ENCODE peak calls at places on chromosomes 3 and 15, in nine cellular contexts. E is left ventricle myocardium inferior; H is A549; F is RWPE1; V is heart right ventricle; Y is CD8-positive, alpha-beta T cell; I is IMR-90; M is naive thymus-derived CD4-positive, alpha-beta T cell; W is GM23338. G is an unnamed sample.

GRCh38 chr3:109071349-109072142 is 46.4 kb downstream of the MORC1 start:
- DNase-seq in E (no peak), H (no peak), F (no peak), V (peak; percentile 12), Y (no peak), I (no peak), M (no peak), W (peak; percentile 10), G (no peak)

GRCh38 chr3:166837535-166837934 is 542.6 kb downstream of the ZBBX start:
- DNase-seq in E (no peak), H (no peak), F (no peak), V (no peak), Y (no peak), I (no peak), M (no peak), W (peak; percentile 75), G (no peak)

GRCh38 chr15:43775411-43775965 is 1.3 kb downstream of the ELL3 start:
- DNase-seq in E (no peak), H (peak; percentile 25), F (peak; percentile 66), V (no peak), Y (no peak), I (peak; percentile 58), M (no peak), W (peak; percentile 66), G (peak; percentile 10)

GRCh38 chr3:143252931-143253330 is 133.4 kb downstream of the CHST2 start:
- DNase-seq in E (no peak), H (no peak), F (no peak), V (no peak), Y (no peak), I (no peak), M (no peak), W (no peak), G (no peak)

GRCh38 chr3:46089237-46090011 is 62.1 kb upstream of the XCR1 start:
- DNase-seq in E (peak; percentile 43), H (no peak), F (no peak), V (peak; percentile 51), Y (no peak), I (peak; percentile 93), M (no peak), W (no peak), G (peak; percentile 9)

GRCh38 chr3:129654126-129654525 is 47.6 kb upstream of the PLXND1 start:
- DNase-seq in E (no peak), H (no peak), F (no peak), V (no peak), Y (no peak), I (peak; percentile 68), M (no peak), W (no peak), G (no peak)

GRCh38 chr15:60396964-60397771 is 618 bp downstream of the ANXA2 start:
- DNase-seq in E (peak; percentile 79), H (peak; percentile 69), F (peak; percentile 53), V (peak; percentile 75), Y (peak; percentile 43), I (peak; percentile 68), M (peak; percentile 17), W (peak; percentile 84), G (no peak)

GRCh38 chr15:46556559-46556958 is 921.7 kb downstream of the SQOR start:
- DNase-seq in E (no peak), H (no peak), F (no peak), V (no peak), Y (no peak), I (no peak), M (no peak), W (no peak), G (no peak)

GRCh38 chr15:77002954-77003912 is 8.3 kb downstream of the PSTPIP1 start:
- DNase-seq in E (peak; percentile 44), H (no peak), F (no peak), V (peak; percentile 52), Y (peak; percentile 78), I (no peak), M (peak; percentile 55), W (no peak), G (no peak)

GRCh38 chr3:172029425-172030128 is 9.8 kb upstream of the FNDC3B start:
- DNase-seq in E (no peak), H (no peak), F (no peak), V (no peak), Y (no peak), I (no peak), M (no peak), W (no peak), G (no peak)

GRCh38 chr3:105349988-105350387 is 16.7 kb upstream of the ALCAM start:
- DNase-seq in E (no peak), H (no peak), F (no peak), V (no peak), Y (no peak), I (no peak), M (no peak), W (no peak), G (no peak)

GRCh38 chr3:196399485-196399945 is 32.7 kb downstream of the UBXN7 start:
- DNase-seq in E (no peak), H (no peak), F (peak; percentile 49), V (no peak), Y (no peak), I (peak; percentile 72), M (no peak), W (no peak), G (no peak)

GRCh38 chr3:167032267-167032876 is 347.7 kb downstream of the ZBBX start:
- DNase-seq in E (no peak), H (no peak), F (peak; percentile 16), V (no peak), Y (no peak), I (peak; percentile 39), M (no peak), W (peak; percentile 74), G (peak; percentile 3)

GRCh38 chr3:9229325-9229724 is 20.1 kb downstream of the SRGAP3 start:
- DNase-seq in E (no peak), H (no peak), F (no peak), V (no peak), Y (no peak), I (no peak), M (no peak), W (no peak), G (no peak)

DNA sequence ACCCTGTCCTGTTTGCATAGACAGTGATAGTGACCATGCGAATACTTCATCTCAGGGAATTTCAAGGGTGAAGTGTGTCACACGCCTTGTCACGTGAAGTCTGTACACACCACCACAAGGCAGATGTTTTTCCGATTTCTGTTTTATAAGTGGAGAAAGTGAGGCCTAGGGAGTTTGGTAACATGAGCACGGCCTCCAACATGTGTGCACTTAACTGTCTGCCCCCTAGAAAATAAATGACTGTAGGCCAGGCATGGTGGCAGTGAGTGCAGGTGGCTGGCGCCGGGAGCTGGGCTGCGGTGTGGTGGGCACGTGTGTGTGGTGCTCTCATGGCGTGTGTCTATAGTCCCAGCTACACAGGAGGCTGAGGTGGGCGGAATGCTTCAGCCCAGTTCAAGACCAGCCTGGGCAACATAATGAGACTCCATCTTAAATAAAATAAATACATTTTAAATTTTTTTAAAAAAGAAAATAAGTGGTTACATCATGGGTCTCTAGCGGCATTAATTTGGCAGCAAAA is 42.0 kb downstream of the WHAMM start:
- DNase-seq in E (no peak), H (no peak), F (no peak), V (no peak), Y (no peak), I (no peak), M (no peak), W (no peak), G (no peak)
- H3K27ac ChIP-seq in E (no peak overlapping the region), H (no peak overlapping the region), F (no peak overlapping the region), V (no peak overlapping the region), Y (no peak overlapping the region), I (no peak overlapping the region), M (no peak overlapping the region), W (no peak overlapping the region), G (no peak overlapping the region)

GRCh38 chr3:188174309-188175044 is 20.5 kb downstream of the LPP start:
- DNase-seq in E (no peak), H (no peak), F (no peak), V (no peak), Y (no peak), I (no peak), M (no peak), W (no peak), G (no peak)
- H3K27ac ChIP-seq in E (peak overlapping the region; percentile 75), H (no peak overlapping the region), F (no peak overlapping the region), V (peak overlapping the region; percentile 71), Y (no peak overlapping the region), I (no peak overlapping the region), M (no peak overlapping the region), W (no peak overlapping the region), G (no peak overlapping the region)

DNA sequence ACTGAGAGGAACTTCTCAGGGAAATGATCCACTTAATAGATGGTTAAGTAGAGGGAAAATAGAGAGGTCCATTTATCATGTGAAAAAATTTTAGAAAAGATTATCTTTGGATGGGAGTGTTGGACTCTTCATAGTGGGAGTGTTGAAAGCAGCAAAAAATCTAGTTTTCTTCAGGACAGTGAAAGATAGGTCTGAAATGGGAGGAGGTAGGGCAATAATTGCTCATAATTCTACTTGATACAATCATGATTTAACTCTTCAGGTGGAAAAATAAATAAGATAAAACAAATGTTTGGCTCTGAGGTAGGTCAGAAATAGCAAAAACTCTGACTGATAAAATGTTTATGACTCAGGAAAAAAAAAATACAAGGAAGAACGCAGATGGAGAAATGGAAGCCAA is 144.1 kb upstream of the DPH6 start:
- DNase-seq in E (no peak), H (no peak), F (no peak), V (no peak), Y (no peak), I (no peak), M (no peak), W (no peak), G (no peak)
- H3K27ac ChIP-seq in E (peak overlapping the region; percentile 93), H (no peak overlapping the region), F (no peak overlapping the region), V (peak overlapping the region; percentile 85), Y (no peak overlapping the region), I (no peak overlapping the region), M (no peak overlapping the region), W (no peak overlapping the region), G (peak overlapping the region; percentile 46)

GRCh38 chr15:88238618-88239430 is 17.7 kb downstream of the NTRK3 start:
- DNase-seq in E (no peak), H (no peak), F (no peak), V (no peak), Y (no peak), I (peak; percentile 41), M (no peak), W (no peak), G (no peak)
- H3K27ac ChIP-seq in E (peak overlapping the region; percentile 36), H (peak overlapping the region; percentile 68), F (no peak overlapping the region), V (no peak overlapping the region), Y (no peak overlapping the region), I (no peak overlapping the region), M (no peak overlapping the region), W (no peak overlapping the region), G (no peak overlapping the region)